ENCODE peak calls at places on chromosome 11, in nine cellular contexts. M is SK-N-SH; J is IMR-90; P is PC-3; O is colonic mucosa; V is trophoblast cell; H is OCI-LY7; B is CD8-positive, alpha-beta memory T cell; G is choroid plexus epithelial cell. A is an unnamed sample.

GRCh38 chr11:72814831-72815618 is 814 bp downstream of the ATG16L2 start:
- DNase-seq in V (peak; percentile 52), G (peak; percentile 63), B (no peak), O (peak; percentile 62), H (peak; percentile 86), P (peak; percentile 70), M (no peak), J (peak; percentile 54), A (no peak)

GRCh38 chr11:111115890-111116289 is 129.6 kb upstream of the POU2AF2 start:
- DNase-seq in B (no peak), G (no peak), O (no peak), M (no peak), J (no peak), P (no peak), H (no peak), V (no peak), A (no peak)

GRCh38 chr11:15101072-15101701 is 13.5 kb upstream of the INSC start:
- DNase-seq in V (peak; percentile 83), J (peak; percentile 73), B (peak; percentile 22), P (peak; percentile 66), G (peak; percentile 86), H (peak; percentile 64), M (peak; percentile 73), O (peak; percentile 65), A (no peak)

GRCh38 chr11:111911563-111912401 is at the start of gene CRYAB:
- DNase-seq in B (no peak), M (no peak), P (peak; percentile 61), V (peak; percentile 80), G (peak; percentile 69), H (no peak), J (peak; percentile 82), O (peak; percentile 54), A (peak; percentile 36)

GRCh38 chr11:16969010-16970004 is 44.9 kb downstream of the PLEKHA7 start:
- DNase-seq in B (no peak), M (peak; percentile 70), P (no peak), V (no peak), H (no peak), O (peak; percentile 61), J (no peak), G (no peak), A (no peak)

GRCh38 chr11:73314121-73314948 is 6.3 kb downstream of the ARHGEF17 start:
- DNase-seq in O (no peak), M (no peak), G (peak; percentile 95), P (no peak), J (peak; percentile 72), H (peak; percentile 29), V (peak; percentile 98), B (no peak), A (no peak)

GRCh38 chr11:33936745-33937612 is 45.1 kb upstream of the LMO2 start:
- DNase-seq in M (no peak), O (peak; percentile 30), B (no peak), J (peak; percentile 55), V (no peak), H (no peak), G (peak; percentile 57), P (no peak), A (no peak)

GRCh38 chr11:124961972-124962609 is 8.1 kb downstream of the CCDC15 start:
- DNase-seq in G (peak; percentile 93), B (peak; percentile 59), H (peak; percentile 73), P (peak; percentile 91), O (peak; percentile 23), V (peak; percentile 86), J (peak; percentile 85), M (peak; percentile 60), A (peak; percentile 75)

GRCh38 chr11:15609445-15609844 is 494.7 kb downstream of the INSC start:
- DNase-seq in V (no peak), B (no peak), G (no peak), O (no peak), P (no peak), J (no peak), H (no peak), M (no peak), A (no peak)

GRCh38 chr11:420911-421321 is 6.1 kb upstream of the SIGIRR start:
- DNase-seq in P (no peak), B (no peak), G (no peak), J (no peak), O (no peak), H (no peak), M (no peak), V (no peak), A (no peak)

GRCh38 chr11:93458286-93458685 is 84.9 kb downstream of the SMCO4 start:
- DNase-seq in V (no peak), H (no peak), B (no peak), P (no peak), J (no peak), G (no peak), O (no peak), M (no peak), A (no peak)

GRCh38 chr11:69368119-69368880 is 74.3 kb downstream of the MYEOV start:
- DNase-seq in V (no peak), G (no peak), O (peak; percentile 11), H (no peak), P (peak; percentile 82), B (no peak), M (no peak), J (no peak), A (no peak)

GRCh38 chr11:68454767-68455166 is 5.8 kb upstream of the PPP6R3 start:
- DNase-seq in M (no peak), G (no peak), P (no peak), H (no peak), J (no peak), O (no peak), V (no peak), B (no peak), A (no peak)

GRCh38 chr11:19895776-19896175 is 183.1 kb downstream of the NAV2 start:
- DNase-seq in J (no peak), V (no peak), O (no peak), H (no peak), G (no peak), P (peak; percentile 52), M (no peak), B (no peak), A (no peak)

GRCh38 chr11:76606102-76606793 is 64.3 kb downstream of the LRRC32 start:
- DNase-seq in O (peak; percentile 41), G (no peak), H (no peak), M (peak; percentile 11), J (no peak), P (no peak), B (no peak), V (peak; percentile 23), A (no peak)

DNA sequence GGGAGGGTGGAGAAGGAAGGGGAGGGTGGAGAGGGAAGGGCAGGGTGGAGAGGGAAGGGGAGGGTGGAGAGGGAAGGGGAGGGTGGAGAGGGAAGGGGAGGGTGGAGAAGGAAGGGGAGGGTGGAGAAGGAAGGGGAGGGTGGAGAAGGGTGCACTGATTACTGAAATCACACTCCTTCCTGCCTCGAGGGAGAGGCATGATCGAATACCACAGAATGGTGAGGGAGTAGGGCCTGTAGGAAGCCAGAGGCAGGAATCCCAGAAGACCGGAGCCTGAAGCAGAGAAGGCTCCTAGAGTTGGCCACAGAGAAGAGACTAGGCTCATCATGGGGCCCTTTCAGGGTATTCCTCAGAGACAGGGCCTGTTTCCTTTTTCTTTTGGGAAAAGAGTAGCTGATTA is 5.6 kb upstream of the OR52K2 start:
- DNase-seq in V (no peak), G (no peak), O (no peak), B (no peak), J (no peak), P (no peak), H (no peak), M (no peak), A (no peak)
- H3K4me3 ChIP-seq in V (no peak overlapping the region), G (no peak overlapping the region), O (no peak overlapping the region), B (no peak overlapping the region), J (no peak overlapping the region), P (no peak overlapping the region), H (no peak overlapping the region), M (no peak overlapping the region), A (no peak overlapping the region)

DNA sequence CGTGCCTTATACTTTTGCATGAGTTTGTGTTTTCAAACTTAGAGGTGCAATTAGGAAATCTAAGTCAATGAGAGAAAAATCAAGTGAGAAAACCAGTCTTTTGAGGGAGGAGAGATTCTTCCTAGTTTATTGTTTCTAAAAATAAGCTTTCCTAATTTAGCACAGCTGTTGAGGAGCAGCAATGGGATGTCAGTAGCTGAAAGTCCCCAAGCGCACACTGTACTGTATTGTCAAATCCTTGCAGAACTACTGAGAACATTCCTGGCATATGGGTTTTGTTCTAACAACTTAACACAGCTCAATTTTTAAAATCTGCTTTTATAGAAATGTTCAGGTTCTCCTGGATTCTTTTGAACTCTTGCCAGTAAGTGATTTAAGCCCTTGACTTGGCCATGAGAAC is 218.5 kb downstream of the FAT3 start:
- DNase-seq in B (no peak), H (no peak), O (no peak), P (no peak), M (no peak), G (no peak), V (no peak), J (no peak), A (no peak)
- H3K4me3 ChIP-seq in B (no peak overlapping the region), H (no peak overlapping the region), O (no peak overlapping the region), P (no peak overlapping the region), M (no peak overlapping the region), G (no peak overlapping the region), V (no peak overlapping the region), J (no peak overlapping the region), A (no peak overlapping the region)

GRCh38 chr11:64357904-64358535 is 942 bp upstream of the RPS6KA4 start:
- DNase-seq in M (peak; percentile 63), G (no peak), J (no peak), B (no peak), O (peak; percentile 44), V (no peak), H (no peak), P (peak; percentile 81), A (no peak)
- H3K4me3 ChIP-seq in M (peak overlapping the region; percentile 93), G (peak overlapping the region; percentile 92), J (no peak overlapping the region), B (peak overlapping the region; percentile 71), O (peak overlapping the region; percentile 93), V (no peak overlapping the region), H (peak overlapping the region; percentile 90), P (peak overlapping the region; percentile 92), A (peak overlapping the region; percentile 81)

GRCh38 chr11:45178890-45179663 is 32.6 kb downstream of the PRDM11 start:
- DNase-seq in J (peak; percentile 71), P (no peak), H (no peak), G (peak; percentile 71), M (no peak), V (peak; percentile 2), O (no peak), B (no peak), A (no peak)

GRCh38 chr11:45180888-45181594 is 34.6 kb downstream of the PRDM11 start:
- DNase-seq in J (peak; percentile 41), M (peak; percentile 87), V (peak; percentile 21), P (peak; percentile 52), O (peak; percentile 67), B (peak; percentile 5), H (no peak), G (peak; percentile 39), A (no peak)

GRCh38 chr11:45178223-45178622 is 31.8 kb downstream of the PRDM11 start:
- DNase-seq in V (no peak), B (no peak), O (no peak), J (no peak), H (no peak), P (no peak), G (no peak), M (no peak), A (no peak)

GRCh38 chr11:45180158-45180887 is 33.9 kb downstream of the PRDM11 start:
- DNase-seq in O (peak; percentile 70), J (no peak), G (peak; percentile 5), V (peak; percentile 21), P (peak; percentile 56), B (peak; percentile 7), H (no peak), M (peak; percentile 94), A (no peak)

DNA sequence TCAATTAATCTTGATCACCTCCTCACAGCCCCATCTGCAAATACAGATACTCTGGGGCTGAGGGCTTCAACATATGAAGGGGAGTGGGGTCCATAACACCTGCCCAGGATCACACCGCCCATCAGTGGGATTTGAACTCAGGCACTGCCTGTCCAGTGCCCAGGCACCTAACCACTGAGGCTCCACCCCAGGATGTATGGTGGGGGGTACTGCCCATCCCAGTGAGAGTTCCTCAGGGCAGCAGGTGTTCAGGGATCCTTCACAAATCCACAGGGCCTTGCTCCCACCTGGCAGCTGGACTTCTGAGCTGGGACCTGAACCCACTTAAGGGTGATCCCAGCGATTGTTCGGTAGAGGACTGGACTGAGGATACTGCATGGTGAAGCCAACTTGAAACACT is 33.2 kb downstream of the PRDM11 start:
- DNase-seq in G (no peak), J (no peak), V (no peak), P (no peak), B (no peak), H (no peak), M (no peak), O (no peak), A (no peak)
- H3K4me3 ChIP-seq in G (peak overlapping the region; percentile 40), J (no peak overlapping the region), V (no peak overlapping the region), P (peak overlapping the region; percentile 62), B (no peak overlapping the region), H (no peak overlapping the region), M (peak overlapping the region; percentile 56), O (peak overlapping the region; percentile 38), A (peak overlapping the region; percentile 14)